ENCODE peak calls at places on chromosomes 3 and 15, in seven cellular contexts. One of them, this sample, is unnamed.

GRCh38 chr3:31185004-31185357 is 290.5 kb upstream of the GADL1 start:
- DNase-seq in left ventricle myocardium inferior: no peak
- DNase-seq in HFFc6: no peak
- DNase-seq in CD4-positive, alpha-beta T cell: no peak
- DNase-seq in MM.1S: no peak
- DNase-seq in D721Med: peak
- DNase-seq in GM12865: no peak
- DNase-seq in this sample: no peak

GRCh38 chr3:23961913-23962312 is 16.8 kb downstream of the NR1D2 start:
- DNase-seq in left ventricle myocardium inferior: no peak
- DNase-seq in HFFc6: no peak
- DNase-seq in CD4-positive, alpha-beta T cell: no peak
- DNase-seq in MM.1S: no peak
- DNase-seq in D721Med: no peak
- DNase-seq in GM12865: no peak
- DNase-seq in this sample: no peak

GRCh38 chr3:187186801-187187421 is 10.4 kb upstream of the RTP1 start:
- DNase-seq in left ventricle myocardium inferior: peak
- DNase-seq in HFFc6: peak
- DNase-seq in CD4-positive, alpha-beta T cell: no peak
- DNase-seq in MM.1S: no peak
- DNase-seq in D721Med: no peak
- DNase-seq in GM12865: peak
- DNase-seq in this sample: no peak

GRCh38 chr3:157408499-157409149 is 28.0 kb upstream of the PTX3 start:
- DNase-seq in left ventricle myocardium inferior: no peak
- DNase-seq in HFFc6: no peak
- DNase-seq in CD4-positive, alpha-beta T cell: no peak
- DNase-seq in MM.1S: no peak
- DNase-seq in D721Med: no peak
- DNase-seq in GM12865: no peak
- DNase-seq in this sample: no peak

GRCh38 chr3:95994338-95994737 is 820.1 kb upstream of the EPHA6 start:
- DNase-seq in left ventricle myocardium inferior: no peak
- DNase-seq in HFFc6: no peak
- DNase-seq in CD4-positive, alpha-beta T cell: no peak
- DNase-seq in MM.1S: no peak
- DNase-seq in D721Med: no peak
- DNase-seq in GM12865: no peak
- DNase-seq in this sample: no peak

GRCh38 chr15:83310521-83311456 is 26.3 kb upstream of the BNC1 start:
- DNase-seq in left ventricle myocardium inferior: no peak
- DNase-seq in HFFc6: no peak
- DNase-seq in CD4-positive, alpha-beta T cell: no peak
- DNase-seq in MM.1S: peak
- DNase-seq in D721Med: no peak
- DNase-seq in GM12865: no peak
- DNase-seq in this sample: no peak

GRCh38 chr3:22121068-22121706 is 370.2 kb upstream of the ZNF385D start:
- DNase-seq in left ventricle myocardium inferior: no peak
- DNase-seq in HFFc6: no peak
- DNase-seq in CD4-positive, alpha-beta T cell: no peak
- DNase-seq in MM.1S: no peak
- DNase-seq in D721Med: no peak
- DNase-seq in GM12865: no peak
- DNase-seq in this sample: no peak

GRCh38 chr15:73956276-73957086 is 30.2 kb downstream of the LOXL1 start:
- DNase-seq in left ventricle myocardium inferior: no peak
- DNase-seq in HFFc6: peak
- DNase-seq in CD4-positive, alpha-beta T cell: no peak
- DNase-seq in MM.1S: no peak
- DNase-seq in D721Med: no peak
- DNase-seq in GM12865: no peak
- DNase-seq in this sample: no peak

GRCh38 chr15:29348308-29348914 is 78.8 kb upstream of the NSMCE3 start:
- DNase-seq in left ventricle myocardium inferior: no peak
- DNase-seq in HFFc6: no peak
- DNase-seq in CD4-positive, alpha-beta T cell: no peak
- DNase-seq in MM.1S: no peak
- DNase-seq in D721Med: no peak
- DNase-seq in GM12865: no peak
- DNase-seq in this sample: no peak

GRCh38 chr3:113110263-113110662 is 101.1 kb upstream of the BOC start:
- DNase-seq in left ventricle myocardium inferior: no peak
- DNase-seq in HFFc6: no peak
- DNase-seq in CD4-positive, alpha-beta T cell: no peak
- DNase-seq in MM.1S: no peak
- DNase-seq in D721Med: no peak
- DNase-seq in GM12865: no peak
- DNase-seq in this sample: no peak

GRCh38 chr3:152793969-152794368 is 41.0 kb upstream of the P2RY1 start:
- DNase-seq in left ventricle myocardium inferior: no peak
- DNase-seq in HFFc6: no peak
- DNase-seq in CD4-positive, alpha-beta T cell: no peak
- DNase-seq in MM.1S: no peak
- DNase-seq in D721Med: no peak
- DNase-seq in GM12865: no peak
- DNase-seq in this sample: no peak

GRCh38 chr3:155548194-155548593 is 196.7 kb downstream of the PLCH1 start:
- DNase-seq in left ventricle myocardium inferior: no peak
- DNase-seq in HFFc6: peak
- DNase-seq in CD4-positive, alpha-beta T cell: no peak
- DNase-seq in MM.1S: no peak
- DNase-seq in D721Med: no peak
- DNase-seq in GM12865: no peak
- DNase-seq in this sample: no peak

GRCh38 chr15:34889486-34889885 is 80.1 kb downstream of the AQR start:
- DNase-seq in left ventricle myocardium inferior: no peak
- DNase-seq in HFFc6: peak
- DNase-seq in CD4-positive, alpha-beta T cell: no peak
- DNase-seq in MM.1S: no peak
- DNase-seq in D721Med: no peak
- DNase-seq in GM12865: no peak
- DNase-seq in this sample: no peak

GRCh38 chr3:150074277-150074676 is 103.6 kb upstream of the PFN2 start:
- DNase-seq in left ventricle myocardium inferior: no peak
- DNase-seq in HFFc6: no peak
- DNase-seq in CD4-positive, alpha-beta T cell: no peak
- DNase-seq in MM.1S: peak
- DNase-seq in D721Med: no peak
- DNase-seq in GM12865: peak
- DNase-seq in this sample: no peak

GRCh38 chr15:81301815-81302399 is 22.0 kb downstream of the STARD5 start:
- DNase-seq in left ventricle myocardium inferior: no peak
- DNase-seq in HFFc6: no peak
- DNase-seq in CD4-positive, alpha-beta T cell: no peak
- DNase-seq in MM.1S: peak
- DNase-seq in D721Med: no peak
- DNase-seq in GM12865: peak
- DNase-seq in this sample: peak

GRCh38 chr3:14317057-14317553 is 85.3 kb upstream of the SLC6A6 start:
- DNase-seq in left ventricle myocardium inferior: no peak
- DNase-seq in HFFc6: no peak
- DNase-seq in CD4-positive, alpha-beta T cell: no peak
- DNase-seq in MM.1S: no peak
- DNase-seq in D721Med: no peak
- DNase-seq in GM12865: no peak
- DNase-seq in this sample: no peak

GRCh38 chr3:152518346-152518745 is 249.6 kb downstream of the MBNL1 start:
- DNase-seq in left ventricle myocardium inferior: no peak
- DNase-seq in HFFc6: no peak
- DNase-seq in CD4-positive, alpha-beta T cell: no peak
- DNase-seq in MM.1S: no peak
- DNase-seq in D721Med: no peak
- DNase-seq in GM12865: peak
- DNase-seq in this sample: no peak

GRCh38 chr15:79978694-79979519 is 7.9 kb upstream of the BCL2A1 start:
- DNase-seq in left ventricle myocardium inferior: no peak
- DNase-seq in HFFc6: peak
- DNase-seq in CD4-positive, alpha-beta T cell: no peak
- DNase-seq in MM.1S: no peak
- DNase-seq in D721Med: no peak
- DNase-seq in GM12865: peak
- DNase-seq in this sample: peak

GRCh38 chr3:175748087-175748732 is 889.1 kb downstream of the NAALADL2 start:
- DNase-seq in left ventricle myocardium inferior: no peak
- DNase-seq in HFFc6: no peak
- DNase-seq in CD4-positive, alpha-beta T cell: no peak
- DNase-seq in MM.1S: no peak
- DNase-seq in D721Med: no peak
- DNase-seq in GM12865: no peak
- DNase-seq in this sample: no peak

GRCh38 chr15:53457479-53457878 is 302.0 kb downstream of the WDR72 start:
- DNase-seq in left ventricle myocardium inferior: no peak
- DNase-seq in HFFc6: no peak
- DNase-seq in CD4-positive, alpha-beta T cell: no peak
- DNase-seq in MM.1S: peak
- DNase-seq in D721Med: no peak
- DNase-seq in GM12865: no peak
- DNase-seq in this sample: no peak

GRCh38 chr3:49470714-49471420 is 800 bp downstream of the DAG1 start:
- DNase-seq in left ventricle myocardium inferior: no peak
- DNase-seq in HFFc6: no peak
- DNase-seq in CD4-positive, alpha-beta T cell: no peak
- DNase-seq in MM.1S: peak
- DNase-seq in D721Med: no peak
- DNase-seq in GM12865: no peak
- DNase-seq in this sample: no peak

GRCh38 chr3:29141912-29142262 is 139.0 kb upstream of the RBMS3 start:
- DNase-seq in left ventricle myocardium inferior: no peak
- DNase-seq in HFFc6: no peak
- DNase-seq in CD4-positive, alpha-beta T cell: no peak
- DNase-seq in MM.1S: no peak
- DNase-seq in D721Med: no peak
- DNase-seq in GM12865: no peak
- DNase-seq in this sample: no peak

GRCh38 chr3:29144361-29144760 is 136.5 kb upstream of the RBMS3 start:
- DNase-seq in left ventricle myocardium inferior: no peak
- DNase-seq in HFFc6: no peak
- DNase-seq in CD4-positive, alpha-beta T cell: no peak
- DNase-seq in MM.1S: no peak
- DNase-seq in D721Med: no peak
- DNase-seq in GM12865: no peak
- DNase-seq in this sample: no peak

GRCh38 chr3:29145370-29145769 is 135.5 kb upstream of the RBMS3 start:
- DNase-seq in left ventricle myocardium inferior: no peak
- DNase-seq in HFFc6: no peak
- DNase-seq in CD4-positive, alpha-beta T cell: no peak
- DNase-seq in MM.1S: no peak
- DNase-seq in D721Med: no peak
- DNase-seq in GM12865: no peak
- DNase-seq in this sample: no peak

GRCh38 chr3:29143151-29143550 is 137.7 kb upstream of the RBMS3 start:
- DNase-seq in left ventricle myocardium inferior: no peak
- DNase-seq in HFFc6: no peak
- DNase-seq in CD4-positive, alpha-beta T cell: no peak
- DNase-seq in MM.1S: no peak
- DNase-seq in D721Med: no peak
- DNase-seq in GM12865: no peak
- DNase-seq in this sample: no peak

DNA sequence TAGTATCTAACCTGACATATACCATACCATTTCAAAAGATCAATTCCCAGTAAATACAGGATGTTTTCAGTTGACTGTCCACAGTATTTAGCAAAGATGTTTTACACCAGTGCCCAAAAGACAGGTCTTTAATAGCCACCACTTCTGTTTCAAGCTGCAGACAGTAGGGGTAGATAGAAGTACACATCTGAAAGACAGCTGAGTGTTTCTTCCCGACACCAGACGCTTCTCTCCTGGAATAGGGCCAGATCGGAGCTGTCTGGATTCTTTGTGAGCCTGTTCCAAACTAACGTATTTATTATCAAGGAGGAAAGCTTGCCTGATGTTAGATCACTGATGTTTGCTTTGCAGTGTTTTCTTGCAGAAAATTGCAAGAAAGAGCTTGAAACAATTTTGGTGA is 136.1 kb upstream of the RBMS3 start:
- DNase-seq in left ventricle myocardium inferior: peak
- DNase-seq in HFFc6: peak
- DNase-seq in CD4-positive, alpha-beta T cell: no peak
- DNase-seq in MM.1S: no peak
- DNase-seq in D721Med: no peak
- DNase-seq in GM12865: no peak
- DNase-seq in this sample: no peak
- TF ChIP-seq CTCF in left ventricle myocardium inferior: peak
- TF ChIP-seq CTCF in HFFc6: peak
- TF ChIP-seq CTCF in CD4-positive, alpha-beta T cell: no peak
- TF ChIP-seq CTCF in MM.1S: no peak
- TF ChIP-seq CTCF in D721Med: peak
- TF ChIP-seq CTCF in GM12865: no peak
- TF ChIP-seq CTCF in this sample: no peak

GRCh38 chr3:88188436-88188835 is 38.7 kb downstream of the C3orf38 start:
- DNase-seq in left ventricle myocardium inferior: peak
- DNase-seq in HFFc6: no peak
- DNase-seq in CD4-positive, alpha-beta T cell: no peak
- DNase-seq in MM.1S: no peak
- DNase-seq in D721Med: no peak
- DNase-seq in GM12865: no peak
- DNase-seq in this sample: no peak
- TF ChIP-seq CTCF in left ventricle myocardium inferior: no peak
- TF ChIP-seq CTCF in HFFc6: no peak
- TF ChIP-seq CTCF in CD4-positive, alpha-beta T cell: no peak
- TF ChIP-seq CTCF in MM.1S: no peak
- TF ChIP-seq CTCF in D721Med: no peak
- TF ChIP-seq CTCF in GM12865: no peak
- TF ChIP-seq CTCF in this sample: no peak

GRCh38 chr3:42957573-42957972 is 21.5 kb upstream of the GASK1A start:
- DNase-seq in left ventricle myocardium inferior: no peak
- DNase-seq in HFFc6: no peak
- DNase-seq in CD4-positive, alpha-beta T cell: no peak
- DNase-seq in MM.1S: no peak
- DNase-seq in D721Med: no peak
- DNase-seq in GM12865: no peak
- DNase-seq in this sample: no peak
- TF ChIP-seq CTCF in left ventricle myocardium inferior: no peak
- TF ChIP-seq CTCF in HFFc6: peak
- TF ChIP-seq CTCF in CD4-positive, alpha-beta T cell: no peak
- TF ChIP-seq CTCF in MM.1S: no peak
- TF ChIP-seq CTCF in D721Med: peak
- TF ChIP-seq CTCF in GM12865: no peak
- TF ChIP-seq CTCF in this sample: no peak

DNA sequence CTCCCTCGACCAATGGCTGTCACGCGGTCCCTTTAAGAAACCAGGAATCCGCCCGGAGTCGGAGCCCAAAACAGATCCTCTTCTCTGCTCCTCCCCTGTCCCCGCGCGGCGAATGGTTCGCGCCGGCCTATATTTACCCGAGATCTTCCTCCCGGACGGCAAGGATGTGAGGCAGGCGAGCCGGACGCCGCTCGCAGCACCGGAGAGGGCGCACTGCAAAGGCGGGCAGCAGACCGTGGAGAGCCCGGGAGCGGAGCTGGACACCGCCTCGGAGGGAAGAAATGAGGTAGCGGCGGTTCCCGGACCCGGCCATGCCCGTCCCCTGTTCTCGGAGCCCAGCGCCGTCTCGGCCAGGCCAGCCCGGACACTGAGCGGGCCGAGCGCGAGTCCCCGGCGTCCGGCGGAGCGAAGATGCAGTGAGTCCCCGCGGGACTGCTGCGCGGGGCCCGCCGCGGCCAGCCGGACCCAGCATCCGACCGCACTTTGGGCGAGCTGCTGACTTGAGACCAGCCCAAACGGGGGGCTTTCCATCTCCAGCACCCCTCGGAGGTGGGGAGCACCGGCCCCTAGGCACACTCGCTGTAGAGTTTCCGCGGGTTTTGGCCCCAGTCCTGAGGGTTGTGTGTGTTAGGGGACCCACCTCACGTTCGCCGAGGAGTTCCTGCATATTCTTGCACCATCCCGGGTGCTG is at the start of gene FAM43A:
- DNase-seq in left ventricle myocardium inferior: peak
- DNase-seq in HFFc6: peak
- DNase-seq in CD4-positive, alpha-beta T cell: peak
- DNase-seq in MM.1S: peak
- DNase-seq in D721Med: peak
- DNase-seq in GM12865: peak
- DNase-seq in this sample: peak
- TF ChIP-seq CTCF in left ventricle myocardium inferior: peak
- TF ChIP-seq CTCF in HFFc6: peak
- TF ChIP-seq CTCF in CD4-positive, alpha-beta T cell: no peak
- TF ChIP-seq CTCF in MM.1S: peak
- TF ChIP-seq CTCF in D721Med: peak
- TF ChIP-seq CTCF in GM12865: peak
- TF ChIP-seq CTCF in this sample: no peak

This sample was measured in activated B cell treated with CpG ODN at 0.5 μM for 24 hours.